ENCODE peak calls at places on chromosome 1, in seven cellular contexts. One of them, this sample, is unnamed.

GRCh38 chr1:18091660-18092446 is 15.7 kb upstream of the IGSF21 start:
- DNase-seq in fibroblast of gingiva: peak; percentile 8
- DNase-seq in sciatic nerve: no peak
- DNase-seq in H4: peak; percentile 25
- DNase-seq in H9: no peak
- DNase-seq in NCI-H446 treated with DMSO at 0.1 percent for 48 hours: no peak
- DNase-seq in brain microvascular endothelial cell: peak; percentile 27
- DNase-seq in this sample: no peak

GRCh38 chr1:231410041-231410591 is 12.0 kb downstream of the EGLN1 start:
- DNase-seq in sciatic nerve: no peak
- DNase-seq in brain microvascular endothelial cell: no peak
- DNase-seq in NCI-H446 treated with DMSO at 0.1 percent for 48 hours: peak; percentile 14
- DNase-seq in fibroblast of gingiva: peak; percentile 37
- DNase-seq in H4: no peak
- DNase-seq in H9: no peak
- DNase-seq in this sample: no peak

GRCh38 chr1:167345386-167345733 is 124.7 kb downstream of the POU2F1 start:
- DNase-seq in H4: no peak
- DNase-seq in sciatic nerve: no peak
- DNase-seq in fibroblast of gingiva: no peak
- DNase-seq in NCI-H446 treated with DMSO at 0.1 percent for 48 hours: no peak
- DNase-seq in brain microvascular endothelial cell: no peak
- DNase-seq in H9: no peak
- DNase-seq in this sample: no peak

GRCh38 chr1:197838836-197839235 is 63.6 kb upstream of the DENND1B start:
- DNase-seq in NCI-H446 treated with DMSO at 0.1 percent for 48 hours: no peak
- DNase-seq in H9: no peak
- DNase-seq in H4: peak; percentile 61
- DNase-seq in fibroblast of gingiva: peak; percentile 50
- DNase-seq in brain microvascular endothelial cell: peak; percentile 74
- DNase-seq in sciatic nerve: no peak
- DNase-seq in this sample: no peak

GRCh38 chr1:12485231-12486172 is 132.5 kb downstream of the DHRS3 start:
- DNase-seq in NCI-H446 treated with DMSO at 0.1 percent for 48 hours: peak; percentile 3
- DNase-seq in fibroblast of gingiva: peak; percentile 85
- DNase-seq in H9: no peak
- DNase-seq in H4: no peak
- DNase-seq in brain microvascular endothelial cell: no peak
- DNase-seq in sciatic nerve: no peak
- DNase-seq in this sample: no peak

GRCh38 chr1:109213824-109214693 is at the start of gene SARS1:
- DNase-seq in sciatic nerve: peak; percentile 93
- DNase-seq in H4: peak; percentile 79
- DNase-seq in H9: peak; percentile 89
- DNase-seq in brain microvascular endothelial cell: peak; percentile 72
- DNase-seq in fibroblast of gingiva: peak; percentile 78
- DNase-seq in NCI-H446 treated with DMSO at 0.1 percent for 48 hours: peak; percentile 71
- DNase-seq in this sample: peak; percentile 95

GRCh38 chr1:228849011-228849541 is 113.8 kb downstream of the RHOU start:
- DNase-seq in H4: no peak
- DNase-seq in sciatic nerve: no peak
- DNase-seq in fibroblast of gingiva: no peak
- DNase-seq in H9: peak; percentile 49
- DNase-seq in brain microvascular endothelial cell: no peak
- DNase-seq in NCI-H446 treated with DMSO at 0.1 percent for 48 hours: no peak
- DNase-seq in this sample: no peak

GRCh38 chr1:43520100-43520828 is 10.4 kb upstream of the PTPRF start:
- DNase-seq in fibroblast of gingiva: no peak
- DNase-seq in sciatic nerve: no peak
- DNase-seq in H4: no peak
- DNase-seq in H9: no peak
- DNase-seq in brain microvascular endothelial cell: no peak
- DNase-seq in NCI-H446 treated with DMSO at 0.1 percent for 48 hours: no peak
- DNase-seq in this sample: peak; percentile 21

GRCh38 chr1:104855550-104855949 is 1105.9 kb downstream of the AMY1C start:
- DNase-seq in brain microvascular endothelial cell: no peak
- DNase-seq in NCI-H446 treated with DMSO at 0.1 percent for 48 hours: no peak
- DNase-seq in fibroblast of gingiva: no peak
- DNase-seq in sciatic nerve: no peak
- DNase-seq in H4: no peak
- DNase-seq in H9: peak; percentile 29
- DNase-seq in this sample: no peak